ENCODE peak calls at places on chromosome 16, in six cellular contexts. One of them, this sample, is unnamed.

GRCh38 chr16:19186403-19186802 is 18.4 kb downstream of the SYT17 start:
- DNase-seq in right lobe of liver: no peak
- DNase-seq in activated T-cell treated with anti-CD3 and anti-CD28 coated beads for 48 hours: no peak
- DNase-seq in stimulated activated CD4-positive, alpha-beta T cell treated with anti-CD3 and anti-CD28 coated beads, TNF-alpha, amount 100 ng/mL, for 4 hours: no peak
- DNase-seq in A549: no peak
- DNase-seq in ACHN: no peak
- DNase-seq in this sample: no peak

GRCh38 chr16:56401482-56401881 is 23.9 kb downstream of the AMFR start:
- DNase-seq in right lobe of liver: no peak
- DNase-seq in activated T-cell treated with anti-CD3 and anti-CD28 coated beads for 48 hours: no peak
- DNase-seq in stimulated activated CD4-positive, alpha-beta T cell treated with anti-CD3 and anti-CD28 coated beads, TNF-alpha, amount 100 ng/mL, for 4 hours: no peak
- DNase-seq in A549: peak
- DNase-seq in ACHN: peak
- DNase-seq in this sample: no peak

GRCh38 chr16:4404967-4405696 is 11.3 kb downstream of the CORO7 start:
- DNase-seq in right lobe of liver: no peak
- DNase-seq in activated T-cell treated with anti-CD3 and anti-CD28 coated beads for 48 hours: no peak
- DNase-seq in stimulated activated CD4-positive, alpha-beta T cell treated with anti-CD3 and anti-CD28 coated beads, TNF-alpha, amount 100 ng/mL, for 4 hours: no peak
- DNase-seq in A549: no peak
- DNase-seq in ACHN: no peak
- DNase-seq in this sample: no peak

GRCh38 chr16:58063377-58064076 is 38.0 kb downstream of the MMP15 start:
- DNase-seq in right lobe of liver: peak
- DNase-seq in activated T-cell treated with anti-CD3 and anti-CD28 coated beads for 48 hours: no peak
- DNase-seq in stimulated activated CD4-positive, alpha-beta T cell treated with anti-CD3 and anti-CD28 coated beads, TNF-alpha, amount 100 ng/mL, for 4 hours: no peak
- DNase-seq in A549: no peak
- DNase-seq in ACHN: no peak
- DNase-seq in this sample: no peak

GRCh38 chr16:89281189-89281577 is 63.7 kb downstream of the ZNF778 start:
- DNase-seq in right lobe of liver: no peak
- DNase-seq in activated T-cell treated with anti-CD3 and anti-CD28 coated beads for 48 hours: no peak
- DNase-seq in stimulated activated CD4-positive, alpha-beta T cell treated with anti-CD3 and anti-CD28 coated beads, TNF-alpha, amount 100 ng/mL, for 4 hours: no peak
- DNase-seq in A549: no peak
- DNase-seq in ACHN: no peak
- DNase-seq in this sample: no peak

GRCh38 chr16:75559564-75560372 is 3.7 kb upstream of the TMEM231 start:
- DNase-seq in right lobe of liver: no peak
- DNase-seq in activated T-cell treated with anti-CD3 and anti-CD28 coated beads for 48 hours: no peak
- DNase-seq in stimulated activated CD4-positive, alpha-beta T cell treated with anti-CD3 and anti-CD28 coated beads, TNF-alpha, amount 100 ng/mL, for 4 hours: no peak
- DNase-seq in A549: no peak
- DNase-seq in ACHN: no peak
- DNase-seq in this sample: peak

GRCh38 chr16:85901760-85902365 is 2.9 kb downstream of the IRF8 start:
- DNase-seq in right lobe of liver: no peak
- DNase-seq in activated T-cell treated with anti-CD3 and anti-CD28 coated beads for 48 hours: no peak
- DNase-seq in stimulated activated CD4-positive, alpha-beta T cell treated with anti-CD3 and anti-CD28 coated beads, TNF-alpha, amount 100 ng/mL, for 4 hours: no peak
- DNase-seq in A549: no peak
- DNase-seq in ACHN: no peak
- DNase-seq in this sample: no peak

GRCh38 chr16:54048994-54049929 is 237.3 kb downstream of the IRX3 start:
- DNase-seq in right lobe of liver: no peak
- DNase-seq in activated T-cell treated with anti-CD3 and anti-CD28 coated beads for 48 hours: no peak
- DNase-seq in stimulated activated CD4-positive, alpha-beta T cell treated with anti-CD3 and anti-CD28 coated beads, TNF-alpha, amount 100 ng/mL, for 4 hours: no peak
- DNase-seq in A549: no peak
- DNase-seq in ACHN: no peak
- DNase-seq in this sample: no peak

GRCh38 chr16:53201900-53202299 is 147.1 kb downstream of the CHD9 start:
- DNase-seq in right lobe of liver: no peak
- DNase-seq in activated T-cell treated with anti-CD3 and anti-CD28 coated beads for 48 hours: no peak
- DNase-seq in stimulated activated CD4-positive, alpha-beta T cell treated with anti-CD3 and anti-CD28 coated beads, TNF-alpha, amount 100 ng/mL, for 4 hours: no peak
- DNase-seq in A549: no peak
- DNase-seq in ACHN: no peak
- DNase-seq in this sample: no peak

GRCh38 chr16:2026461-2027023 is at the start of gene NHERF2:
- DNase-seq in right lobe of liver: peak
- DNase-seq in activated T-cell treated with anti-CD3 and anti-CD28 coated beads for 48 hours: no peak
- DNase-seq in stimulated activated CD4-positive, alpha-beta T cell treated with anti-CD3 and anti-CD28 coated beads, TNF-alpha, amount 100 ng/mL, for 4 hours: no peak
- DNase-seq in A549: no peak
- DNase-seq in ACHN: peak
- DNase-seq in this sample: no peak

GRCh38 chr16:48366165-48367093 is 18.8 kb downstream of the SIAH1 start:
- DNase-seq in right lobe of liver: no peak
- DNase-seq in activated T-cell treated with anti-CD3 and anti-CD28 coated beads for 48 hours: no peak
- DNase-seq in stimulated activated CD4-positive, alpha-beta T cell treated with anti-CD3 and anti-CD28 coated beads, TNF-alpha, amount 100 ng/mL, for 4 hours: no peak
- DNase-seq in A549: peak
- DNase-seq in ACHN: peak
- DNase-seq in this sample: peak

GRCh38 chr16:49857423-49858181 is 1.7 kb upstream of the ZNF423 start:
- DNase-seq in right lobe of liver: no peak
- DNase-seq in activated T-cell treated with anti-CD3 and anti-CD28 coated beads for 48 hours: peak
- DNase-seq in stimulated activated CD4-positive, alpha-beta T cell treated with anti-CD3 and anti-CD28 coated beads, TNF-alpha, amount 100 ng/mL, for 4 hours: no peak
- DNase-seq in A549: peak
- DNase-seq in ACHN: peak
- DNase-seq in this sample: peak

GRCh38 chr16:59201160-59201559 is 467.0 kb upstream of the GOT2 start:
- DNase-seq in right lobe of liver: no peak
- DNase-seq in activated T-cell treated with anti-CD3 and anti-CD28 coated beads for 48 hours: no peak
- DNase-seq in stimulated activated CD4-positive, alpha-beta T cell treated with anti-CD3 and anti-CD28 coated beads, TNF-alpha, amount 100 ng/mL, for 4 hours: no peak
- DNase-seq in A549: no peak
- DNase-seq in ACHN: no peak
- DNase-seq in this sample: no peak

GRCh38 chr16:2692948-2693651 is 10.8 kb downstream of the KCTD5 start:
- DNase-seq in right lobe of liver: no peak
- DNase-seq in activated T-cell treated with anti-CD3 and anti-CD28 coated beads for 48 hours: no peak
- DNase-seq in stimulated activated CD4-positive, alpha-beta T cell treated with anti-CD3 and anti-CD28 coated beads, TNF-alpha, amount 100 ng/mL, for 4 hours: no peak
- DNase-seq in A549: no peak
- DNase-seq in ACHN: no peak
- DNase-seq in this sample: no peak

GRCh38 chr16:528111-529011 is 849 bp downstream of the CAPN15 start:
- DNase-seq in right lobe of liver: no peak
- DNase-seq in activated T-cell treated with anti-CD3 and anti-CD28 coated beads for 48 hours: peak
- DNase-seq in stimulated activated CD4-positive, alpha-beta T cell treated with anti-CD3 and anti-CD28 coated beads, TNF-alpha, amount 100 ng/mL, for 4 hours: no peak
- DNase-seq in A549: no peak
- DNase-seq in ACHN: peak
- DNase-seq in this sample: peak

GRCh38 chr16:66580605-66581209 is 1.4 kb downstream of the CMTM2 start:
- DNase-seq in right lobe of liver: no peak
- DNase-seq in activated T-cell treated with anti-CD3 and anti-CD28 coated beads for 48 hours: no peak
- DNase-seq in stimulated activated CD4-positive, alpha-beta T cell treated with anti-CD3 and anti-CD28 coated beads, TNF-alpha, amount 100 ng/mL, for 4 hours: no peak
- DNase-seq in A549: no peak
- DNase-seq in ACHN: peak
- DNase-seq in this sample: peak

GRCh38 chr16:12535535-12536411 is 267.9 kb downstream of the CPPED1 start:
- DNase-seq in right lobe of liver: no peak
- DNase-seq in activated T-cell treated with anti-CD3 and anti-CD28 coated beads for 48 hours: peak
- DNase-seq in stimulated activated CD4-positive, alpha-beta T cell treated with anti-CD3 and anti-CD28 coated beads, TNF-alpha, amount 100 ng/mL, for 4 hours: no peak
- DNase-seq in A549: no peak
- DNase-seq in ACHN: peak
- DNase-seq in this sample: no peak

GRCh38 chr16:30896203-30896889 is at the start of gene CTF1:
- DNase-seq in right lobe of liver: peak
- DNase-seq in activated T-cell treated with anti-CD3 and anti-CD28 coated beads for 48 hours: no peak
- DNase-seq in stimulated activated CD4-positive, alpha-beta T cell treated with anti-CD3 and anti-CD28 coated beads, TNF-alpha, amount 100 ng/mL, for 4 hours: no peak
- DNase-seq in A549: no peak
- DNase-seq in ACHN: peak
- DNase-seq in this sample: peak

GRCh38 chr16:48608452-48608851 is 1.5 kb downstream of the N4BP1 start:
- DNase-seq in right lobe of liver: no peak
- DNase-seq in activated T-cell treated with anti-CD3 and anti-CD28 coated beads for 48 hours: no peak
- DNase-seq in stimulated activated CD4-positive, alpha-beta T cell treated with anti-CD3 and anti-CD28 coated beads, TNF-alpha, amount 100 ng/mL, for 4 hours: no peak
- DNase-seq in A549: no peak
- DNase-seq in ACHN: no peak
- DNase-seq in this sample: no peak